ENCODE peak calls at places on chromosomes 7 and 10, in four cellular contexts. A is AG10803, I is tibial nerve, R is IMR-90. V is an unnamed sample.

GRCh38 chr7:129989466-129989865 is 36.7 kb upstream of the UBE2H start:
- DNase-seq in I (no peak), A (no peak), R (no peak), V (no peak)

GRCh38 chr7:4612939-4613841 is 68.9 kb upstream of the FOXK1 start:
- DNase-seq in A (peak; percentile 65), I (no peak), R (peak; percentile 29), V (no peak)

GRCh38 chr7:20329389-20330175 is 1.1 kb upstream of the ITGB8 start:
- DNase-seq in A (peak; percentile 73), I (peak; percentile 48), R (peak; percentile 71), V (peak; percentile 60)

GRCh38 chr7:106503626-106504025 is 157.3 kb downstream of the CCDC71L start:
- DNase-seq in A (no peak), I (no peak), R (no peak), V (no peak)

GRCh38 chr10:4615042-4615441 is 211.0 kb upstream of the AKR1E2 start:
- DNase-seq in I (no peak), A (no peak), R (no peak), V (no peak)

GRCh38 chr7:93374345-93374940 is 142.3 kb downstream of the VPS50 start:
- DNase-seq in R (peak; percentile 39), A (peak; percentile 54), I (no peak), V (no peak)

GRCh38 chr7:118839544-118839943 is 615.0 kb downstream of the ANKRD7 start:
- DNase-seq in R (no peak), A (no peak), I (no peak), V (no peak)

GRCh38 chr10:5888352-5888751 is 1.3 kb downstream of the ANKRD16 start:
- DNase-seq in R (peak; percentile 56), I (no peak), A (peak; percentile 54), V (no peak)

GRCh38 chr10:13712799-13713581 is 126.2 kb downstream of the PRPF18 start:
- DNase-seq in R (peak; percentile 99), I (peak; percentile 66), A (peak; percentile 98), V (no peak)

GRCh38 chr7:31327071-31327470 is 13.5 kb downstream of the NEUROD6 start:
- DNase-seq in A (peak; percentile 1), R (peak; percentile 10), I (no peak), V (no peak)

GRCh38 chr7:142088022-142088714 is 23.4 kb upstream of the MGAM2 start:
- DNase-seq in I (no peak), R (no peak), A (no peak), V (peak; percentile 95)

GRCh38 chr10:129952771-129953489 is 11.1 kb downstream of the EBF3 start:
- DNase-seq in A (peak; percentile 87), R (peak; percentile 40), I (no peak), V (no peak)

GRCh38 chr10:98403812-98404504 is 11.0 kb downstream of the PYROXD2 start:
- DNase-seq in A (peak; percentile 26), I (no peak), R (peak; percentile 75), V (no peak)

GRCh38 chr7:33774762-33775523 is 130.4 kb upstream of the BMPER start:
- DNase-seq in I (peak; percentile 86), R (peak; percentile 81), A (peak; percentile 68), V (peak; percentile 4)

GRCh38 chr10:86190291-86190690 is 176.3 kb downstream of the GRID1 start:
- DNase-seq in I (no peak), A (no peak), R (no peak), V (no peak)

GRCh38 chr7:30278386-30278785 is 6.0 kb upstream of the ZNRF2 start:
- DNase-seq in A (no peak), I (no peak), R (no peak), V (no peak)

GRCh38 chr10:69958232-69958902 is 94.3 kb upstream of the MACROH2A2 start:
- DNase-seq in R (peak; percentile 53), A (peak; percentile 60), I (no peak), V (peak; percentile 15)

GRCh38 chr10:106338486-106338885 is 826.0 kb downstream of the SORCS1 start:
- DNase-seq in A (peak; percentile 53), R (peak; percentile 9), I (no peak), V (no peak)

GRCh38 chr10:6056411-6057135 is 5.6 kb downstream of the IL2RA start:
- DNase-seq in R (no peak), A (no peak), I (no peak), V (no peak)

GRCh38 chr7:38310601-38311057 is 37.2 kb upstream of the TARP start:
- DNase-seq in A (no peak), I (peak; percentile 50), R (no peak), V (no peak)

GRCh38 chr10:95841711-95842498 is 65.9 kb upstream of the CC2D2B start:
- DNase-seq in A (peak; percentile 43), I (peak; percentile 89), R (peak; percentile 66), V (peak; percentile 27)

GRCh38 chr7:116687801-116688201 is 15.8 kb downstream of the MET start:
- DNase-seq in R (peak; percentile 83), I (no peak), A (peak; percentile 69), V (no peak)

GRCh38 chr10:71727429-71728217 is 8.0 kb upstream of the C10orf105 start:
- DNase-seq in R (no peak), A (peak; percentile 59), I (peak; percentile 51), V (no peak)

GRCh38 chr10:71724539-71724938 is 5.0 kb upstream of the C10orf105 start:
- DNase-seq in A (no peak), R (no peak), I (no peak), V (no peak)

GRCh38 chr10:71725249-71725648 is 5.7 kb upstream of the C10orf105 start:
- DNase-seq in A (no peak), R (no peak), I (no peak), V (no peak)

GRCh38 chr10:71726673-71727428 is 7.3 kb upstream of the C10orf105 start:
- DNase-seq in A (no peak), I (no peak), R (no peak), V (no peak)

GRCh38 chr10:71725998-71726672 is 6.6 kb upstream of the C10orf105 start:
- DNase-seq in I (no peak), A (peak; percentile 29), R (peak; percentile 39), V (no peak)
- TF ChIP-seq CTCF in I (no peak), A (peak; percentile 53), R (peak; percentile 45), V (no peak)

DNA sequence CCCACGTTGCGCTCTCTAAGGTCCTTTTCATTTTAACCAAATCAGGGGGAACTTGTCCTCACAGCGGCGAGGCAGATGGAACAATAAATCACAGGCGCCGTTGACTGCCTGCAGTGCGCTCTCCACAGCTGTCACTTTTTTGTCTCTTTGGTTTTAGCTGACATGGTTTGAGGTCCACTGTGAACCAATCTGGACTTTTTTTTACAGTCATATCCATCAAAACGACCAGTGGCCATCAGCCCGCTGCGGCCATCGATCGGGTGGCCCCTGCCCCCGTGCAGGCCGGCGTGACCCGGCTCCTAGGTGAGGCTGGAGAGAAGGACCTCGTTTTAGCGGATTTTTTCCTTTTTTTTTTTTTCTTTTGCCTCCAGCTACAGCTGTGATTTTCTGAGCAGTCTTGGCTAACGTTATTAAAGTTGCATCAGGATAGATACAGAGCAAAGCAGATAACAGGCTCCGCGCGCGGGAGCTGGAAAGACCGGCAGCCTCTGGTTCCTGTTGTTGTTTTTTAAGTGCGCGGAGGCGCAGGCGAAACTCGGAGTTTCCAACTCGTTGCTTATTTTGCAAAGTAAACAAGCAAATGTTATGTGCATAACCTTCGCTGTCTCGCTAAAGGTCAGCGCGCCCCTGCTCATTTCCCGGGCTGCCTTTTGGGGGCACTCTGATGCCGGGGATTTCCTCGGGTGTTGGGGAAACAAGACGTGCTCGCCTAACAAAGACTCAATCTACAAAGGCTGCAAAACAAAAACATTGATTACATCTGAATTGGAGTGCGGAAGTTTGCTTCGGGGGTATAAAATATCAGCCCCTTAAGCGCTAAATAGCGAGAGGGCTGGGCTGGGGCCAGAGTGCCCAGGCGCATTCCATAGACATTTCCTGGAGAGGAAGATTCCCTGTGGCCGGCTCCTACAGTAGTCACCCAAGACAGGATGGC is 414.9 kb upstream of the MKI67 start:
- DNase-seq in I (no peak), R (no peak), A (no peak), V (peak; percentile 30)
- TF ChIP-seq CTCF in I (no peak), R (no peak), A (no peak), V (peak; percentile 63)

GRCh38 chr10:17416442-17417211 is 37.8 kb downstream of the ST8SIA6 start:
- DNase-seq in I (no peak), R (no peak), A (no peak), V (no peak)

GRCh38 chr10:17409170-17409733 is 45.1 kb downstream of the ST8SIA6 start:
- DNase-seq in I (no peak), A (peak; percentile 6), R (peak; percentile 5), V (no peak)

GRCh38 chr10:17415046-17415643 is 39.2 kb downstream of the ST8SIA6 start:
- DNase-seq in R (peak; percentile 3), I (no peak), A (no peak), V (no peak)

GRCh38 chr10:17410907-17411306 is 43.5 kb downstream of the ST8SIA6 start:
- DNase-seq in R (no peak), A (no peak), I (no peak), V (no peak)

DNA sequence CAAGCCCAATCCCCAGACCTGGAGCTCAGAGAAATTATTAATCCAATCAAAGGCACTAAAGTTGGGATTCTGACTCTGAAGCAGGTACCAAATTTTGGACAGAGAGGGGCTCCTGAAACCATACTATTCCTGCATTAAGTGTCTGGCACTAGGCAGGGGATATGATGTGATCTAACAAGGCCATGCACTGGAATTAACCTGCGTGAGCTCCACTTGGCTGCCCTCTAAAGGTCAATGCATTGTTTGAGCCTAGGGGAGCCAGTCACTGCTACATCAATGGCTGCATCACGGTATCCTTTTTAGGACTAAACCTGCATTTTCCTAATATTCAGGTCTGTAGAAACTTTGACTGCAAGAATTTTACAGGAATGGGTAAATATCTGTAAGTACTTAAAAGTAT is 42.1 kb downstream of the ST8SIA6 start:
- DNase-seq in I (no peak), A (no peak), R (no peak), V (no peak)
- TF ChIP-seq CTCF in I (no peak), A (no peak), R (no peak), V (peak; percentile 54)

GRCh38 chr10:62080905-62081304 is 179.4 kb downstream of the ARID5B start:
- DNase-seq in R (no peak), I (no peak), A (no peak), V (no peak)
- TF ChIP-seq CTCF in R (no peak), I (no peak), A (peak; percentile 23), V (no peak)

GRCh38 chr10:53997953-53998352 is 803.1 kb downstream of the PCDH15 start:
- DNase-seq in I (no peak), A (no peak), R (no peak), V (no peak)
- TF ChIP-seq CTCF in I (no peak), A (no peak), R (no peak), V (peak; percentile 54)

V was measured in LNCaP clone FGC.